ENCODE peak calls at places on chromosomes 13 and 19, in ten cellular contexts. One of them, this sample, is unnamed.

GRCh38 chr13:72983085-72983768 is 75.6 kb upstream of the KLF5 start:
- DNase-seq in glutamatergic neuron: no peak
- DNase-seq in cardiac muscle cell: peak
- DNase-seq in heart left ventricle: no peak
- DNase-seq in left ventricle myocardium inferior: no peak
- DNase-seq in brain microvascular endothelial cell: peak
- DNase-seq in CD8-positive, alpha-beta T cell: no peak
- DNase-seq in tibial nerve: no peak
- DNase-seq in lower lobe of right lung: peak
- DNase-seq in fibroblast of lung: peak
- DNase-seq in this sample: no peak

GRCh38 chr13:45623516-45624090 is 8.1 kb upstream of the ERICH6B start:
- DNase-seq in cardiac muscle cell: peak
- DNase-seq in lower lobe of right lung: no peak
- DNase-seq in tibial nerve: no peak
- DNase-seq in fibroblast of lung: peak
- DNase-seq in left ventricle myocardium inferior: no peak
- DNase-seq in CD8-positive, alpha-beta T cell: no peak
- DNase-seq in brain microvascular endothelial cell: no peak
- DNase-seq in heart left ventricle: no peak
- DNase-seq in glutamatergic neuron: no peak
- DNase-seq in this sample: no peak

GRCh38 chr19:16462757-16463250 is 9.0 kb downstream of the EPS15L1 start:
- DNase-seq in brain microvascular endothelial cell: no peak
- DNase-seq in lower lobe of right lung: no peak
- DNase-seq in tibial nerve: no peak
- DNase-seq in CD8-positive, alpha-beta T cell: no peak
- DNase-seq in cardiac muscle cell: no peak
- DNase-seq in fibroblast of lung: no peak
- DNase-seq in heart left ventricle: no peak
- DNase-seq in left ventricle myocardium inferior: peak
- DNase-seq in glutamatergic neuron: no peak
- DNase-seq in this sample: no peak

GRCh38 chr13:27600712-27601111 is 19.6 kb downstream of the LNX2 start:
- DNase-seq in CD8-positive, alpha-beta T cell: no peak
- DNase-seq in heart left ventricle: no peak
- DNase-seq in brain microvascular endothelial cell: no peak
- DNase-seq in left ventricle myocardium inferior: no peak
- DNase-seq in fibroblast of lung: no peak
- DNase-seq in tibial nerve: no peak
- DNase-seq in cardiac muscle cell: no peak
- DNase-seq in glutamatergic neuron: no peak
- DNase-seq in lower lobe of right lung: no peak
- DNase-seq in this sample: no peak

GRCh38 chr19:782195-783043 is 14.8 kb upstream of the PTBP1 start:
- DNase-seq in heart left ventricle: no peak
- DNase-seq in left ventricle myocardium inferior: no peak
- DNase-seq in brain microvascular endothelial cell: no peak
- DNase-seq in CD8-positive, alpha-beta T cell: no peak
- DNase-seq in fibroblast of lung: peak
- DNase-seq in glutamatergic neuron: no peak
- DNase-seq in cardiac muscle cell: peak
- DNase-seq in lower lobe of right lung: no peak
- DNase-seq in tibial nerve: no peak
- DNase-seq in this sample: no peak

GRCh38 chr19:7570761-7571160 is 24.9 kb upstream of the CAMSAP3 start:
- DNase-seq in tibial nerve: no peak
- DNase-seq in fibroblast of lung: no peak
- DNase-seq in left ventricle myocardium inferior: no peak
- DNase-seq in cardiac muscle cell: no peak
- DNase-seq in CD8-positive, alpha-beta T cell: no peak
- DNase-seq in heart left ventricle: no peak
- DNase-seq in lower lobe of right lung: no peak
- DNase-seq in brain microvascular endothelial cell: no peak
- DNase-seq in glutamatergic neuron: no peak
- DNase-seq in this sample: no peak

GRCh38 chr13:25771641-25772478 is 280.0 kb downstream of the SHISA2 start:
- DNase-seq in brain microvascular endothelial cell: peak
- DNase-seq in left ventricle myocardium inferior: no peak
- DNase-seq in lower lobe of right lung: no peak
- DNase-seq in heart left ventricle: no peak
- DNase-seq in glutamatergic neuron: no peak
- DNase-seq in fibroblast of lung: peak
- DNase-seq in cardiac muscle cell: no peak
- DNase-seq in CD8-positive, alpha-beta T cell: no peak
- DNase-seq in tibial nerve: no peak
- DNase-seq in this sample: peak

GRCh38 chr13:73251866-73252265 is 193.1 kb downstream of the KLF5 start:
- DNase-seq in tibial nerve: no peak
- DNase-seq in heart left ventricle: no peak
- DNase-seq in cardiac muscle cell: no peak
- DNase-seq in glutamatergic neuron: no peak
- DNase-seq in brain microvascular endothelial cell: no peak
- DNase-seq in left ventricle myocardium inferior: no peak
- DNase-seq in fibroblast of lung: no peak
- DNase-seq in CD8-positive, alpha-beta T cell: no peak
- DNase-seq in lower lobe of right lung: no peak
- DNase-seq in this sample: no peak

GRCh38 chr19:46373573-46374359 is 26.9 kb downstream of the PPP5C start:
- DNase-seq in tibial nerve: no peak
- DNase-seq in heart left ventricle: peak
- DNase-seq in cardiac muscle cell: no peak
- DNase-seq in brain microvascular endothelial cell: peak
- DNase-seq in glutamatergic neuron: no peak
- DNase-seq in CD8-positive, alpha-beta T cell: no peak
- DNase-seq in left ventricle myocardium inferior: peak
- DNase-seq in lower lobe of right lung: peak
- DNase-seq in fibroblast of lung: no peak
- DNase-seq in this sample: peak

GRCh38 chr13:42211704-42212103 is 60.2 kb upstream of the AKAP11 start:
- DNase-seq in heart left ventricle: no peak
- DNase-seq in CD8-positive, alpha-beta T cell: no peak
- DNase-seq in left ventricle myocardium inferior: no peak
- DNase-seq in cardiac muscle cell: no peak
- DNase-seq in lower lobe of right lung: no peak
- DNase-seq in tibial nerve: no peak
- DNase-seq in glutamatergic neuron: no peak
- DNase-seq in fibroblast of lung: peak
- DNase-seq in brain microvascular endothelial cell: peak
- DNase-seq in this sample: no peak

GRCh38 chr19:41325947-41326706 is 16.2 kb downstream of the CCDC97 start:
- DNase-seq in fibroblast of lung: peak
- DNase-seq in brain microvascular endothelial cell: peak
- DNase-seq in CD8-positive, alpha-beta T cell: no peak
- DNase-seq in lower lobe of right lung: no peak
- DNase-seq in heart left ventricle: peak
- DNase-seq in left ventricle myocardium inferior: no peak
- DNase-seq in tibial nerve: no peak
- DNase-seq in glutamatergic neuron: no peak
- DNase-seq in cardiac muscle cell: peak
- DNase-seq in this sample: no peak

GRCh38 chr13:32669030-32669646 is 82.9 kb downstream of the PDS5B start:
- DNase-seq in glutamatergic neuron: no peak
- DNase-seq in left ventricle myocardium inferior: no peak
- DNase-seq in CD8-positive, alpha-beta T cell: no peak
- DNase-seq in brain microvascular endothelial cell: peak
- DNase-seq in fibroblast of lung: peak
- DNase-seq in lower lobe of right lung: no peak
- DNase-seq in tibial nerve: no peak
- DNase-seq in cardiac muscle cell: peak
- DNase-seq in heart left ventricle: no peak
- DNase-seq in this sample: no peak

GRCh38 chr19:18942692-18943091 is 1.7 kb upstream of the HOMER3 start:
- DNase-seq in lower lobe of right lung: no peak
- DNase-seq in CD8-positive, alpha-beta T cell: no peak
- DNase-seq in brain microvascular endothelial cell: no peak
- DNase-seq in fibroblast of lung: no peak
- DNase-seq in glutamatergic neuron: no peak
- DNase-seq in heart left ventricle: no peak
- DNase-seq in cardiac muscle cell: no peak
- DNase-seq in tibial nerve: no peak
- DNase-seq in left ventricle myocardium inferior: no peak
- DNase-seq in this sample: no peak

GRCh38 chr19:18939163-18939562 is 1.9 kb downstream of the HOMER3 start:
- DNase-seq in CD8-positive, alpha-beta T cell: no peak
- DNase-seq in cardiac muscle cell: no peak
- DNase-seq in left ventricle myocardium inferior: no peak
- DNase-seq in lower lobe of right lung: no peak
- DNase-seq in glutamatergic neuron: no peak
- DNase-seq in fibroblast of lung: no peak
- DNase-seq in heart left ventricle: no peak
- DNase-seq in brain microvascular endothelial cell: no peak
- DNase-seq in tibial nerve: no peak
- DNase-seq in this sample: no peak

GRCh38 chr19:18939922-18940775 is 868 bp downstream of the HOMER3 start:
- DNase-seq in tibial nerve: no peak
- DNase-seq in cardiac muscle cell: peak
- DNase-seq in lower lobe of right lung: no peak
- DNase-seq in glutamatergic neuron: peak
- DNase-seq in CD8-positive, alpha-beta T cell: no peak
- DNase-seq in left ventricle myocardium inferior: peak
- DNase-seq in fibroblast of lung: peak
- DNase-seq in heart left ventricle: peak
- DNase-seq in brain microvascular endothelial cell: no peak
- DNase-seq in this sample: peak

GRCh38 chr19:18941628-18942354 is 774 bp upstream of the HOMER3 start:
- DNase-seq in cardiac muscle cell: no peak
- DNase-seq in CD8-positive, alpha-beta T cell: no peak
- DNase-seq in lower lobe of right lung: no peak
- DNase-seq in brain microvascular endothelial cell: no peak
- DNase-seq in fibroblast of lung: no peak
- DNase-seq in tibial nerve: no peak
- DNase-seq in heart left ventricle: no peak
- DNase-seq in left ventricle myocardium inferior: no peak
- DNase-seq in glutamatergic neuron: no peak
- DNase-seq in this sample: no peak

DNA sequence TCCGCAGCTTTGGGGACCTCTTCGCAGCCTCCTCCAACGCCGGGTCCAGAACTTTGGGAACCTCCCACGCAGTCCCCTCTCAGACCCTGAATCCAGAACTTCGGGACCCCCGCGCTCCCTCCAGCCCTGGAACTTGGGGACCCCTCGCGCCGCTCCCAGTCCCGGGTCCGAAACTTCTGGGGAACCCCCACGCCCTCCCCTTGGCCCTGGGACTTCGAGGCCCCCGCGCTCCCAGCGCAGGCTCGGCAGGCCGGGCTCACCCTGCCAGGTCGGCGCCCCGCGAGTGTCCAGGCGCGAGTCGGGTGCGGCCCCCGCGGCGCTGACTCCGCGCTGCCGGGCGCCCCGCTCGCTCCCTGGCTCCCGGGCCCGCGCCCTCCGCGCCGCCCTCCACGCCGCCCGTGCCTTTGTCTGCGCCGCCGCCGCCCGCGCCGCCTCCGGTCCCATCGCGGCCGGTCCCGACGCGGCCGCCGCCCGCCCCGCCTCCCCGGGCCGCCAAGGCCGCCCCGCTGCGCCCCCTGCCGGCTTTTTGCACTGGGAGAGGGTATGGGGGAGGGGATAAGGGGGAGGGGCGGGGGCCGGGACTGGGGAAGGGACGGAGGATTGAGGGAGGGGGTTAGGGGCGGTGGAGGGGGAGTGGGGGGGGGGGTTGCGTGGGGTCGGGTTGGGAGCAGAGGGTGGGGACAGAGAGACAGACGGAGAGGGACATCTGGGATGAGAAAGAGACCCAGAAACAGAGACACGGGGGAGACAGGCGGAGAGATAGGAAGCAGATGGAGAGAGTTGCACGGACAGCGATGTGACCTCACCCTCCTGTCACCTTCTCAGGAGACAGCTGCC is at the start of gene HOMER3:
- DNase-seq in lower lobe of right lung: peak
- DNase-seq in CD8-positive, alpha-beta T cell: peak
- DNase-seq in cardiac muscle cell: peak
- DNase-seq in tibial nerve: peak
- DNase-seq in left ventricle myocardium inferior: peak
- DNase-seq in fibroblast of lung: peak
- DNase-seq in heart left ventricle: peak
- DNase-seq in brain microvascular endothelial cell: peak
- DNase-seq in glutamatergic neuron: peak
- DNase-seq in this sample: peak
- TF ChIP-seq CTCF in lower lobe of right lung: no peak
- TF ChIP-seq CTCF in CD8-positive, alpha-beta T cell: no peak
- TF ChIP-seq CTCF in cardiac muscle cell: peak
- TF ChIP-seq CTCF in tibial nerve: peak
- TF ChIP-seq CTCF in left ventricle myocardium inferior: peak
- TF ChIP-seq CTCF in fibroblast of lung: no peak
- TF ChIP-seq CTCF in heart left ventricle: peak
- TF ChIP-seq CTCF in brain microvascular endothelial cell: peak
- TF ChIP-seq CTCF in glutamatergic neuron: no peak
- TF ChIP-seq CTCF in this sample: no peak

DNA sequence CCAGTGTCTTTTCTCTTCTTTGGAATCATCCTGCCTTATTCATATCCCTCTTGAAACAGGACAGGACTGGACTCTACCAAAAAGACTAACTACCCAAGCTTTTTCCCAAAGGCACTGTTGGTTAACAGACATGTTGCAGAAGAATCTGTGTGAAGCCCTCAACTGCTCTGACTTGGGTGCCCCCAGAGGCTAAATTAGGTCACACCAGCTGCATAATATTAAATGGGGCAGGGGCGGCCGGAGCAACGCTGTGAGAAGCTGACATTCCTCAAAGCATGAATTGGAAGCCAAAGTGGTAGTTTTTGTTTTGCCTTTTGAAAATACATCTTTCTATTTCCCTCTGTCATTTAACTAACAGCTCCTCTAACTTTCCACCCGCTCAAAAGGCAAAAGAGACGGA is 185.9 kb downstream of the LHFPL6 start:
- DNase-seq in cardiac muscle cell: peak
- DNase-seq in tibial nerve: no peak
- DNase-seq in lower lobe of right lung: no peak
- DNase-seq in brain microvascular endothelial cell: no peak
- DNase-seq in left ventricle myocardium inferior: no peak
- DNase-seq in heart left ventricle: no peak
- DNase-seq in glutamatergic neuron: peak
- DNase-seq in fibroblast of lung: no peak
- DNase-seq in CD8-positive, alpha-beta T cell: no peak
- DNase-seq in this sample: no peak
- TF ChIP-seq CTCF in cardiac muscle cell: peak
- TF ChIP-seq CTCF in tibial nerve: peak
- TF ChIP-seq CTCF in lower lobe of right lung: peak
- TF ChIP-seq CTCF in brain microvascular endothelial cell: peak
- TF ChIP-seq CTCF in left ventricle myocardium inferior: peak
- TF ChIP-seq CTCF in heart left ventricle: peak
- TF ChIP-seq CTCF in glutamatergic neuron: peak
- TF ChIP-seq CTCF in fibroblast of lung: peak
- TF ChIP-seq CTCF in CD8-positive, alpha-beta T cell: no peak
- TF ChIP-seq CTCF in this sample: no peak

GRCh38 chr13:34591163-34591562 is 350.9 kb upstream of the NBEA start:
- DNase-seq in CD8-positive, alpha-beta T cell: no peak
- DNase-seq in fibroblast of lung: no peak
- DNase-seq in lower lobe of right lung: no peak
- DNase-seq in heart left ventricle: no peak
- DNase-seq in left ventricle myocardium inferior: no peak
- DNase-seq in glutamatergic neuron: no peak
- DNase-seq in cardiac muscle cell: peak
- DNase-seq in tibial nerve: no peak
- DNase-seq in brain microvascular endothelial cell: no peak
- DNase-seq in this sample: no peak
- TF ChIP-seq CTCF in CD8-positive, alpha-beta T cell: no peak
- TF ChIP-seq CTCF in fibroblast of lung: no peak
- TF ChIP-seq CTCF in lower lobe of right lung: no peak
- TF ChIP-seq CTCF in heart left ventricle: no peak
- TF ChIP-seq CTCF in left ventricle myocardium inferior: no peak
- TF ChIP-seq CTCF in glutamatergic neuron: no peak
- TF ChIP-seq CTCF in cardiac muscle cell: no peak
- TF ChIP-seq CTCF in tibial nerve: no peak
- TF ChIP-seq CTCF in brain microvascular endothelial cell: no peak
- TF ChIP-seq CTCF in this sample: no peak

GRCh38 chr13:90168953-90169352 is 1178.5 kb upstream of the MIR17HG start:
- DNase-seq in left ventricle myocardium inferior: no peak
- DNase-seq in tibial nerve: no peak
- DNase-seq in fibroblast of lung: no peak
- DNase-seq in cardiac muscle cell: no peak
- DNase-seq in CD8-positive, alpha-beta T cell: no peak
- DNase-seq in lower lobe of right lung: no peak
- DNase-seq in brain microvascular endothelial cell: no peak
- DNase-seq in glutamatergic neuron: no peak
- DNase-seq in heart left ventricle: no peak
- DNase-seq in this sample: no peak
- TF ChIP-seq CTCF in left ventricle myocardium inferior: no peak
- TF ChIP-seq CTCF in tibial nerve: no peak
- TF ChIP-seq CTCF in fibroblast of lung: no peak
- TF ChIP-seq CTCF in cardiac muscle cell: no peak
- TF ChIP-seq CTCF in CD8-positive, alpha-beta T cell: no peak
- TF ChIP-seq CTCF in lower lobe of right lung: no peak
- TF ChIP-seq CTCF in brain microvascular endothelial cell: no peak
- TF ChIP-seq CTCF in glutamatergic neuron: no peak
- TF ChIP-seq CTCF in heart left ventricle: no peak
- TF ChIP-seq CTCF in this sample: no peak

This sample was measured in lower leg skin.